ENCODE peak calls at places on chromosomes 11 and 22, in seven cellular contexts. B is SK-N-SH, F is neural progenitor cell, K is tibial artery, P is spleen, C is A549, L is lower lobe of right lung. O is an unnamed sample. For H3K4me1, the result is how much of the 10 kb centered on the place peaks cover.

GRCh38 chr22:17638182-17638431 is 450 bp upstream of the BCL2L13 start:
- DNase-seq in B (no peak), F (no peak), K (no peak), P (peak), C (no peak), L (no peak), O (no peak)

GRCh38 chr11:72321381-72321996 is 77.5 kb upstream of the PHOX2A start:
- DNase-seq in B (peak), F (no peak), K (no peak), P (no peak), C (peak), L (no peak), O (no peak)

GRCh38 chr11:3984896-3985295 is 109.7 kb upstream of the RRM1 start:
- DNase-seq in B (peak), F (peak), K (no peak), P (no peak), C (no peak), L (no peak), O (peak)

GRCh38 chr11:124285610-124286344 is 28.0 kb downstream of the OR8D1 start:
- DNase-seq in B (no peak), F (no peak), K (no peak), P (no peak), C (no peak), L (no peak), O (peak)

GRCh38 chr11:71451596-71452353 is 1.2 kb upstream of the NADSYN1 start:
- DNase-seq in B (no peak), F (peak), K (peak), P (no peak), C (no peak), L (no peak), O (peak)

GRCh38 chr22:46652930-46653331 is 32.7 kb downstream of the GRAMD4 start:
- DNase-seq in B (no peak), F (no peak), K (no peak), P (no peak), C (no peak), L (no peak), O (peak)

GRCh38 chr11:121524233-121524631 is 71.5 kb upstream of the SORL1-AS1 start:
- DNase-seq in B (peak), F (no peak), K (no peak), P (no peak), C (no peak), L (no peak), O (peak)

GRCh38 chr22:36144886-36145541 is 15.5 kb downstream of the APOL3 start:
- DNase-seq in B (peak), F (peak), K (peak), P (peak), C (peak), L (peak), O (peak)

GRCh38 chr11:102824541-102824940 is 18.9 kb downstream of the MMP3 start:
- DNase-seq in B (no peak), F (no peak), K (no peak), P (no peak), C (no peak), L (no peak), O (no peak)

GRCh38 chr11:47269829-47270305 is at the start of gene MADD:
- DNase-seq in B (peak), F (peak), K (peak), P (peak), C (peak), L (peak), O (peak)

GRCh38 chr22:44419429-44419828 is 78.6 kb downstream of the RTL6 start:
- DNase-seq in B (no peak), F (no peak), K (no peak), P (no peak), C (no peak), L (no peak), O (no peak)

GRCh38 chr22:27895600-27895999 is 23.5 kb downstream of the PITPNB start:
- DNase-seq in B (no peak), F (no peak), K (no peak), P (no peak), C (no peak), L (no peak), O (no peak)

GRCh38 chr11:76742912-76743311 is 40.2 kb upstream of the TSKU start:
- DNase-seq in B (no peak), F (no peak), K (no peak), P (no peak), C (no peak), L (no peak), O (no peak)

GRCh38 chr22:42270178-42270511 is 308 bp downstream of the TCF20 start:
- DNase-seq in B (no peak), F (no peak), K (no peak), P (no peak), C (peak), L (no peak), O (no peak)

GRCh38 chr11:28903716-28904115 is 795.5 kb downstream of the METTL15 start:
- DNase-seq in B (no peak), F (no peak), K (no peak), P (no peak), C (no peak), L (no peak), O (peak)

GRCh38 chr22:19120829-19121630 is 1.2 kb downstream of the DGCR2 start:
- DNase-seq in B (no peak), F (peak), K (no peak), P (peak), C (peak), L (peak), O (peak)

GRCh38 chr11:76219243-76219642 is 12.9 kb upstream of the WNT11 start:
- DNase-seq in B (no peak), F (no peak), K (no peak), P (no peak), C (no peak), L (peak), O (no peak)

GRCh38 chr11:69465236-69466000 is 16.0 kb upstream of the LINC01488 start:
- DNase-seq in B (no peak), F (no peak), K (no peak), P (peak), C (no peak), L (peak), O (no peak)

GRCh38 chr11:46914363-46914762 is 4.0 kb downstream of the LRP4 start:
- DNase-seq in B (no peak), F (peak), K (no peak), P (no peak), C (no peak), L (no peak), O (no peak)

DNA sequence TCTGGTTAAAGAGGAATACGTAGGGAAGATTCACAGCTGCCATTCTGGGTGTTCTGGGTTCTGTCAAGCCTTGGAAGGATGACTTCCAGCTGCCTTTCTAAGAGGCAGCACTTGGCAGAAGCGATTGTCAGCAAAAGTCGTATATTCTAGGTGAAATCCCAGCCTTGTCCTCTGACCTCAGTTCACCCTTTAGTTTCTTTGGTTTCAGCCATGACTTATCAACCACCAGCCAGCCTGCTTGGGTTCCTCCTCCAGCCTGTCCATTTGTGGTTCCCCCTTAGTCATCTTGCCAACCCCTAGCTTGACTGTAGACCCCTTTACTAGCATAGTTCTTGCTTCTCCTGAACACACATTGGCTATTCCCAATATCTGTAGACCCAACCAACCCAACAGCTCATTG is 102.3 kb upstream of the CD44 start:
- DNase-seq in B (no peak), F (no peak), K (no peak), P (no peak), C (no peak), L (no peak), O (no peak)
- H3K4me1 ChIP-seq in B (under half), F (under half), K (under half), P (under half), C (under half), L (under half), O (under half)

GRCh38 chr11:104222464-104222863 is 58.5 kb upstream of the PDGFD start:
- DNase-seq in B (no peak), F (no peak), K (no peak), P (no peak), C (no peak), L (no peak), O (no peak)
- TF ChIP-seq CTCF in B (no peak), F (no peak), K (no peak), P (no peak), C (no peak), L (no peak), O (no peak)

GRCh38 chr11:14642873-14643696 is 519 bp upstream of the PDE3B start:
- DNase-seq in B (no peak), F (peak), K (no peak), P (peak), C (peak), L (no peak), O (no peak)

GRCh38 chr11:14641801-14642200 is 1.8 kb upstream of the PDE3B start:
- DNase-seq in B (no peak), F (no peak), K (no peak), P (no peak), C (no peak), L (no peak), O (no peak)

GRCh38 chr11:14643697-14644395 is at the start of gene PDE3B:
- DNase-seq in B (peak), F (peak), K (peak), P (peak), C (peak), L (peak), O (peak)

GRCh38 chr11:14644396-14645246 is 1.0 kb downstream of the PDE3B start:
- DNase-seq in B (peak), F (peak), K (peak), P (peak), C (peak), L (peak), O (peak)

DNA sequence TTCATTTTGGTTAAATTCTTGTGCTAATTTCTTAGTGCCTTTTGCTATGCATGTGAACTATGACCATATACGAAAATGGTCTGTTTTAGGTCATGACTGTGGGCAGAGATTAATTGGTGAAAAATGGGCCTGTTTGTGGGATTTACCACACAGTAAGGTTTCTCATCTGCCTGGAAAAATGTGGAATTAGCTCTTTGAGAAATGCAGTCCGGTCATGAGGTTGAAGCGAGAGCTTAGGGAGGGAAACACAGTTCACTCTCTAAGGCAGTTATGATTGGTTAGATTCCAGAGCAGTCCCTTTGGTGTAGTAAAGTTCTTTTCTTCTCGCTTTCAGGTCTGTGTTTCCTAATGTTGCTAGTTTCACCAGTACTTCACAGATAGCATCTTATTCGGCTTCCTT is 1.2 kb upstream of the PDE3B start:
- DNase-seq in B (no peak), F (no peak), K (no peak), P (no peak), C (no peak), L (no peak), O (no peak)
- H3K27ac ChIP-seq in B (no peak), F (no peak), K (no peak), P (no peak), C (no peak), L (no peak), O (no peak)

GRCh38 chr11:43976863-43977262 is 34.4 kb downstream of the C11orf96 start:
- DNase-seq in B (no peak), F (no peak), K (no peak), P (no peak), C (no peak), L (no peak), O (no peak)
- H3K4me1 ChIP-seq in B (under half), F (under half), K (under half), P (under half), C (under half), L (under half), O (under half)